ENCODE peak calls at places on chromosomes 16 and 17, in eight cellular contexts. H, P, T, D, R, O, G and Q are unnamed samples.

GRCh38 chr17:46851029-46851741 is at the start of gene WNT9B:
- DNase-seq in H (peak; percentile 85), P (peak; percentile 45), T (peak; percentile 30), D (peak; percentile 44), R (no peak), O (peak; percentile 95), G (no peak), Q (no peak)

GRCh38 chr16:67661101-67661661 is 421 bp downstream of the PARD6A start:
- DNase-seq in H (peak; percentile 86), P (peak; percentile 41), T (no peak), D (peak; percentile 41), R (no peak), O (peak; percentile 89), G (no peak), Q (no peak)

GRCh38 chr17:27296427-27296979 is 2.6 kb downstream of the WSB1 start:
- DNase-seq in H (no peak), P (peak; percentile 41), T (no peak), D (peak; percentile 56), R (no peak), O (no peak), G (no peak), Q (no peak)

GRCh38 chr17:604719-605118 is 109.9 kb downstream of the VPS53 start:
- DNase-seq in H (peak; percentile 4), P (no peak), T (no peak), D (no peak), R (no peak), O (no peak), G (no peak), Q (no peak)

GRCh38 chr17:36768355-36768754 is 167.0 kb downstream of the MRM1 start:
- DNase-seq in H (peak; percentile 68), P (no peak), T (no peak), D (no peak), R (no peak), O (no peak), G (no peak), Q (no peak)

GRCh38 chr16:371729-372521 is 1.6 kb upstream of the MRPL28 start:
- DNase-seq in H (no peak), P (no peak), T (peak; percentile 87), D (no peak), R (no peak), O (no peak), G (no peak), Q (no peak)

GRCh38 chr17:38970128-38970527 is 2.9 kb upstream of the FBXO47 start:
- DNase-seq in H (peak; percentile 39), P (no peak), T (no peak), D (no peak), R (no peak), O (no peak), G (no peak), Q (no peak)

GRCh38 chr17:57530026-57530425 is 215.1 kb downstream of the CCDC182 start:
- DNase-seq in H (no peak), P (no peak), T (no peak), D (no peak), R (no peak), O (no peak), G (no peak), Q (no peak)

GRCh38 chr16:75061677-75062076 is 54.9 kb downstream of the LDHD start:
- DNase-seq in H (no peak), P (no peak), T (no peak), D (no peak), R (no peak), O (no peak), G (no peak), Q (peak; percentile 85)

GRCh38 chr16:9286930-9287329 is 195.5 kb downstream of the HAPSTR1 start:
- DNase-seq in H (no peak), P (no peak), T (no peak), D (no peak), R (no peak), O (no peak), G (no peak), Q (no peak)

DNA sequence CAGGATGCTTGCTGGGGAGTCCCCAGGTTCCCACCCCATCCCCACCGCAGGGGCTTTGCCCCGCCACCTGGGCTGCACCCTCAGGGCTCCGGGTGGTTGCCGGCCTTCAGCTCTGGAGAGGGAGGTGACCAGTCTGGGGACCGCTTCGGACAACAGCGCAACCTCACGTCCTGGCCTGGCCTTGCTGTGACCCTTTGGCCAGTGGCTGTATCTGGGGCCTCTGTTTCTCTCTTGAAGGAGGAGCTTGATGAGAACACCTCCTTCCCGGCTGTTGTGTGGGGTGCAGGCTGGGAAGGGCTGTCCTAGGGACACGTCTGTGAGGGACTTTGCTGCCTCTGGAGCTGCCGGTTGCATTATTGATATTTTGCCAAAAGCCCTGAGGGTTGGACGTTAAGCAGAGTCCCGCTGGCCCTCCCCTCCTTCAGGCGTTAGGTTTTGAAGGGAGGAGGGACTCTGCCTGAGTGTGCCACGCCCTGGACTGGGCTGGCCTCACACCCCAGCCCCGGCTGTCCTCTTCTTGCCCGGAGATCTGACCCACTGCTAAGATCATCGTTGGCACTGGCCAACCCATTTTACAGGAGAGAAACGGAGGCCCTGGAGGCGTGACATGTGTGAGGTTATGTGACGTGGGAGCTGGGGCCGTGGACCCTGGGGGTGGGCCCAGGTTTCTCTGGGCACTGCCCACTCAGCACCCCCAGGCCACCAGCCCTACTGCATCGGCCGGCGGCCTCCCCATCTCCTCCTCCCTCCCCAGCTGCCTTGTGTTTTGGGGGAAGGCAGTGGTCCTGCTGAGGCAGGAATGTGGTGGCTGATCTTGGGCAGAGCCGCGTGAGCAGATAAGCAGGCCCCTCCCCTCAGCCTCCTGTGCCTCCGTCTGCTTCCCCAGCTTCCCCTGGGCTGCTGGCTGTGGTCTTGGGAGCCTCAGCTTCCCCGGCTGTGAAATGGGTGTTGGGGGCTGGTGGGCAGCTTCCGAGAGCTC is 8.5 kb downstream of the ZFPM1 start:
- DNase-seq in H (peak; percentile 82), P (no peak), T (peak; percentile 68), D (no peak), R (no peak), O (peak; percentile 90), G (peak; percentile 61), Q (no peak)
- H3K27ac ChIP-seq in H (peak overlapping the region; percentile 26), P (no peak overlapping the region), T (peak overlapping the region; percentile 13), D (peak overlapping the region; percentile 25), R (no peak overlapping the region), O (no peak overlapping the region), G (no peak overlapping the region), Q (no peak overlapping the region)

GRCh38 chr17:75097865-75098264 is 10.1 kb downstream of the SLC16A5 start:
- DNase-seq in H (no peak), P (no peak), T (no peak), D (no peak), R (no peak), O (no peak), G (no peak), Q (no peak)
- H3K27ac ChIP-seq in H (no peak overlapping the region), P (peak overlapping the region; percentile 98), T (no peak overlapping the region), D (peak overlapping the region; percentile 96), R (no peak overlapping the region), O (no peak overlapping the region), G (no peak overlapping the region), Q (no peak overlapping the region)

GRCh38 chr17:47905221-47905733 is 9.2 kb downstream of the SP2 start:
- DNase-seq in H (no peak), P (no peak), T (peak; percentile 87), D (no peak), R (peak; percentile 81), O (peak; percentile 75), G (peak; percentile 76), Q (no peak)
- H3K27ac ChIP-seq in H (no peak overlapping the region), P (peak overlapping the region; percentile 93), T (peak overlapping the region; percentile 49), D (peak overlapping the region; percentile 24), R (peak overlapping the region; percentile 99), O (peak overlapping the region; percentile 40), G (peak overlapping the region; percentile 44), Q (no peak overlapping the region)

DNA sequence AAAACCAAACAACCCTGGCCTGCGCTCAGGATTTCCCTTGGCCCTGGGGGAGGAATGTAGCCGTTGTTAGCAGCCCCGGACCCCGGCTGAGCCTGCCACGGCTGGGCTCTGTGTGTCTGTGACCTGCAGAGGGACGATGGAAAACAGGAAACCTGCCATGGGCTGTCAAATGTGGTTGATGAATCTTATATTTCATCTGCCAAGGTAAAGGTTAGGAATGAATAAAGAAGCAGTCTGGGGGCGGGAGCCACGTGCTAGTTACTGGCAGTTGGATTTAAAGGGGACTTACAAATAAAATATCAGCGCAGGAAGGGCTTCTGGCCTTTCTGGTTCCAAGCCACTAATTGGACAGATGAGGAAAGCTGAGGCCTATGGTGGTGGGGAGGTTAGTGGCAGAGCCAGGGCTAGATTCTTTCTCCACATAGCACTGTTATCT is at the start of gene KRT23:
- DNase-seq in H (peak; percentile 31), P (no peak), T (peak; percentile 16), D (no peak), R (no peak), O (peak; percentile 78), G (no peak), Q (no peak)
- H3K27ac ChIP-seq in H (no peak within 1 kb of the TSS), P (no peak within 1 kb of the TSS), T (no peak within 1 kb of the TSS), D (no peak within 1 kb of the TSS), R (no peak within 1 kb of the TSS), O (no peak within 1 kb of the TSS), G (no peak within 1 kb of the TSS), Q (no peak within 1 kb of the TSS)